ENCODE peak calls at places on chromosomes 3 and 15, in seven cellular contexts. One of them, this sample, is unnamed.

GRCh38 chr15:54273928-54274327 is 295.7 kb downstream of the UNC13C start:
- DNase-seq in activated gamma-delta T cell treated with Interleukin-2 at 50 U/mL for 16 hours: no peak
- DNase-seq in ovary: no peak
- DNase-seq in iPS-NIHi11: peak; percentile 40
- DNase-seq in stimulated activated CD4-positive, alpha-beta T cell treated with anti-CD3 and anti-CD28 coated beads, Interleukin-2, amount 100 ng/mL, for 48 hours: no peak
- DNase-seq in activated T-cell treated with anti-CD3 and anti-CD28 coated beads for 24 hours: no peak
- DNase-seq in right atrium auricular region: no peak
- DNase-seq in this sample: no peak

GRCh38 chr3:5057857-5058324 is 64.2 kb upstream of the ARL8B start:
- DNase-seq in ovary: peak; percentile 75
- DNase-seq in activated gamma-delta T cell treated with Interleukin-2 at 50 U/mL for 16 hours: peak; percentile 66
- DNase-seq in activated T-cell treated with anti-CD3 and anti-CD28 coated beads for 24 hours: peak; percentile 56
- DNase-seq in iPS-NIHi11: peak; percentile 43
- DNase-seq in right atrium auricular region: peak; percentile 90
- DNase-seq in stimulated activated CD4-positive, alpha-beta T cell treated with anti-CD3 and anti-CD28 coated beads, Interleukin-2, amount 100 ng/mL, for 48 hours: peak; percentile 59
- DNase-seq in this sample: peak; percentile 73

GRCh38 chr3:187208159-187208558 is 10.9 kb downstream of the RTP1 start:
- DNase-seq in activated T-cell treated with anti-CD3 and anti-CD28 coated beads for 24 hours: no peak
- DNase-seq in iPS-NIHi11: no peak
- DNase-seq in ovary: no peak
- DNase-seq in right atrium auricular region: no peak
- DNase-seq in activated gamma-delta T cell treated with Interleukin-2 at 50 U/mL for 16 hours: no peak
- DNase-seq in stimulated activated CD4-positive, alpha-beta T cell treated with anti-CD3 and anti-CD28 coated beads, Interleukin-2, amount 100 ng/mL, for 48 hours: no peak
- DNase-seq in this sample: no peak

GRCh38 chr3:134311265-134311664 is 60.6 kb upstream of the RYK start:
- DNase-seq in ovary: no peak
- DNase-seq in iPS-NIHi11: no peak
- DNase-seq in right atrium auricular region: peak; percentile 51
- DNase-seq in stimulated activated CD4-positive, alpha-beta T cell treated with anti-CD3 and anti-CD28 coated beads, Interleukin-2, amount 100 ng/mL, for 48 hours: no peak
- DNase-seq in activated T-cell treated with anti-CD3 and anti-CD28 coated beads for 24 hours: no peak
- DNase-seq in activated gamma-delta T cell treated with Interleukin-2 at 50 U/mL for 16 hours: no peak
- DNase-seq in this sample: no peak

GRCh38 chr3:138461696-138462295 is 27.4 kb downstream of the ESYT3 start:
- DNase-seq in ovary: no peak
- DNase-seq in activated gamma-delta T cell treated with Interleukin-2 at 50 U/mL for 16 hours: no peak
- DNase-seq in right atrium auricular region: peak; percentile 34
- DNase-seq in activated T-cell treated with anti-CD3 and anti-CD28 coated beads for 24 hours: no peak
- DNase-seq in iPS-NIHi11: no peak
- DNase-seq in stimulated activated CD4-positive, alpha-beta T cell treated with anti-CD3 and anti-CD28 coated beads, Interleukin-2, amount 100 ng/mL, for 48 hours: no peak
- DNase-seq in this sample: no peak

GRCh38 chr3:129829640-129830039 is 63.9 kb downstream of the TMCC1 start:
- DNase-seq in stimulated activated CD4-positive, alpha-beta T cell treated with anti-CD3 and anti-CD28 coated beads, Interleukin-2, amount 100 ng/mL, for 48 hours: no peak
- DNase-seq in iPS-NIHi11: peak; percentile 52
- DNase-seq in activated gamma-delta T cell treated with Interleukin-2 at 50 U/mL for 16 hours: peak; percentile 13
- DNase-seq in ovary: peak; percentile 30
- DNase-seq in activated T-cell treated with anti-CD3 and anti-CD28 coated beads for 24 hours: no peak
- DNase-seq in right atrium auricular region: no peak
- DNase-seq in this sample: no peak

GRCh38 chr3:185162634-185163033 is 9.8 kb upstream of the C3orf70 start:
- DNase-seq in iPS-NIHi11: no peak
- DNase-seq in activated T-cell treated with anti-CD3 and anti-CD28 coated beads for 24 hours: no peak
- DNase-seq in ovary: no peak
- DNase-seq in right atrium auricular region: no peak
- DNase-seq in activated gamma-delta T cell treated with Interleukin-2 at 50 U/mL for 16 hours: no peak
- DNase-seq in stimulated activated CD4-positive, alpha-beta T cell treated with anti-CD3 and anti-CD28 coated beads, Interleukin-2, amount 100 ng/mL, for 48 hours: no peak
- DNase-seq in this sample: no peak

GRCh38 chr3:12194669-12195161 is 36.0 kb upstream of the TIMP4 start:
- DNase-seq in ovary: no peak
- DNase-seq in activated T-cell treated with anti-CD3 and anti-CD28 coated beads for 24 hours: no peak
- DNase-seq in right atrium auricular region: no peak
- DNase-seq in stimulated activated CD4-positive, alpha-beta T cell treated with anti-CD3 and anti-CD28 coated beads, Interleukin-2, amount 100 ng/mL, for 48 hours: no peak
- DNase-seq in iPS-NIHi11: peak; percentile 23
- DNase-seq in activated gamma-delta T cell treated with Interleukin-2 at 50 U/mL for 16 hours: no peak
- DNase-seq in this sample: no peak

GRCh38 chr15:26115229-26115943 is 252.3 kb upstream of the ATP10A start:
- DNase-seq in iPS-NIHi11: peak; percentile 23
- DNase-seq in activated T-cell treated with anti-CD3 and anti-CD28 coated beads for 24 hours: no peak
- DNase-seq in stimulated activated CD4-positive, alpha-beta T cell treated with anti-CD3 and anti-CD28 coated beads, Interleukin-2, amount 100 ng/mL, for 48 hours: no peak
- DNase-seq in right atrium auricular region: no peak
- DNase-seq in ovary: no peak
- DNase-seq in activated gamma-delta T cell treated with Interleukin-2 at 50 U/mL for 16 hours: no peak
- DNase-seq in this sample: no peak

GRCh38 chr3:70805044-70805732 is 492.8 kb upstream of the MDFIC2 start:
- DNase-seq in stimulated activated CD4-positive, alpha-beta T cell treated with anti-CD3 and anti-CD28 coated beads, Interleukin-2, amount 100 ng/mL, for 48 hours: no peak
- DNase-seq in ovary: no peak
- DNase-seq in activated T-cell treated with anti-CD3 and anti-CD28 coated beads for 24 hours: no peak
- DNase-seq in activated gamma-delta T cell treated with Interleukin-2 at 50 U/mL for 16 hours: no peak
- DNase-seq in iPS-NIHi11: no peak
- DNase-seq in right atrium auricular region: no peak
- DNase-seq in this sample: no peak

GRCh38 chr3:138328341-138328740 is 1.3 kb downstream of the NME9 start:
- DNase-seq in activated gamma-delta T cell treated with Interleukin-2 at 50 U/mL for 16 hours: no peak
- DNase-seq in activated T-cell treated with anti-CD3 and anti-CD28 coated beads for 24 hours: no peak
- DNase-seq in stimulated activated CD4-positive, alpha-beta T cell treated with anti-CD3 and anti-CD28 coated beads, Interleukin-2, amount 100 ng/mL, for 48 hours: no peak
- DNase-seq in ovary: no peak
- DNase-seq in iPS-NIHi11: no peak
- DNase-seq in right atrium auricular region: no peak
- DNase-seq in this sample: no peak

GRCh38 chr3:12375572-12375971 is 86.7 kb downstream of the PPARG start:
- DNase-seq in right atrium auricular region: no peak
- DNase-seq in activated T-cell treated with anti-CD3 and anti-CD28 coated beads for 24 hours: no peak
- DNase-seq in ovary: no peak
- DNase-seq in iPS-NIHi11: no peak
- DNase-seq in activated gamma-delta T cell treated with Interleukin-2 at 50 U/mL for 16 hours: no peak
- DNase-seq in stimulated activated CD4-positive, alpha-beta T cell treated with anti-CD3 and anti-CD28 coated beads, Interleukin-2, amount 100 ng/mL, for 48 hours: no peak
- DNase-seq in this sample: no peak